ENCODE peak calls at places on chromosomes 7 and 10, in four cellular contexts. K is activated CD8-positive, alpha-beta memory T cell treated with anti-CD3 and anti-CD28 coated beads for 1 hour; G is naive thymus-derived CD4-positive, alpha-beta T cell; V is mucosa of descending colon. Y is an unnamed sample.

GRCh38 chr10:71309919-71310318 is 9.1 kb upstream of the SLC29A3 start:
- DNase-seq in K (no peak), G (no peak), V (no peak), Y (no peak)

GRCh38 chr10:96995851-96996250 is 163.8 kb downstream of the LCOR start:
- DNase-seq in K (no peak), G (no peak), V (no peak), Y (no peak)

GRCh38 chr7:36448781-36449379 is 59.2 kb downstream of the ANLN start:
- DNase-seq in K (no peak), G (no peak), V (no peak), Y (no peak)

GRCh38 chr10:16941865-16942264 is 124.6 kb upstream of the RSU1 start:
- DNase-seq in K (no peak), G (no peak), V (no peak), Y (no peak)

GRCh38 chr7:98194672-98195457 is 16.4 kb upstream of the BHLHA15 start:
- DNase-seq in K (no peak), G (no peak), V (no peak), Y (no peak)

GRCh38 chr7:50303894-50304157 is 690 bp upstream of the IKZF1 start:
- DNase-seq in K (no peak), G (no peak), V (no peak), Y (no peak)

GRCh38 chr10:79054203-79055099 is 14.3 kb upstream of the ZMIZ1 start:
- DNase-seq in K (no peak), G (no peak), V (peak), Y (peak)

GRCh38 chr7:29189743-29190201 is 4.8 kb upstream of the CHN2 start:
- DNase-seq in K (no peak), G (peak), V (peak), Y (peak)

GRCh38 chr7:73351447-73352167 is 23.6 kb downstream of the FKBP6 start:
- DNase-seq in K (no peak), G (no peak), V (no peak), Y (no peak)

GRCh38 chr10:20963056-20963455 is 65.9 kb upstream of the NEBL start:
- DNase-seq in K (no peak), G (no peak), V (no peak), Y (no peak)

GRCh38 chr10:133249094-133249780 is 11.6 kb downstream of the VENTX start:
- DNase-seq in K (no peak), G (no peak), V (no peak), Y (no peak)

GRCh38 chr7:108598858-108599257 is 29.2 kb downstream of the DNAJB9 start:
- DNase-seq in K (no peak), G (no peak), V (no peak), Y (no peak)

GRCh38 chr10:21292763-21293517 is 232.5 kb downstream of the SKIDA1 start:
- DNase-seq in K (no peak), G (no peak), V (no peak), Y (peak)

GRCh38 chr7:155751409-155751808 is 60.9 kb downstream of the SHH start:
- DNase-seq in K (no peak), G (no peak), V (no peak), Y (no peak)

GRCh38 chr7:100017300-100017699 is 1.9 kb downstream of the ZKSCAN1 start:
- DNase-seq in K (no peak), G (no peak), V (peak), Y (peak)

GRCh38 chr10:88019753-88020152 is 156.3 kb downstream of the PTEN start:
- DNase-seq in K (no peak), G (no peak), V (no peak), Y (no peak)

GRCh38 chr7:88278881-88279280 is 27.8 kb downstream of the STEAP4 start:
- DNase-seq in K (no peak), G (no peak), V (no peak), Y (no peak)

GRCh38 chr7:30994206-30995100 is 30.7 kb downstream of the GHRHR start:
- DNase-seq in K (no peak), G (no peak), V (no peak), Y (no peak)

GRCh38 chr10:13928362-13928921 is 341.7 kb downstream of the PRPF18 start:
- DNase-seq in K (no peak), G (no peak), V (no peak), Y (no peak)

GRCh38 chr7:117659453-117660086 is 179.7 kb downstream of the CFTR start:
- DNase-seq in K (no peak), G (no peak), V (no peak), Y (no peak)

GRCh38 chr7:152093717-152094116 is 68.2 kb downstream of the GALNT11 start:
- DNase-seq in K (no peak), G (no peak), V (no peak), Y (no peak)

GRCh38 chr7:25124485-25125136 is 449 bp downstream of the CYCS start:
- DNase-seq in K (no peak), G (no peak), V (peak), Y (peak)

GRCh38 chr10:5283305-5284158 is 81.2 kb upstream of the UCN3 start:
- DNase-seq in K (no peak), G (peak), V (peak), Y (peak)

GRCh38 chr7:147053761-147054160 is 937.2 kb downstream of the CNTNAP2 start:
- DNase-seq in K (no peak), G (no peak), V (no peak), Y (no peak)

GRCh38 chr10:34761443-34761842 is 53.7 kb downstream of the PARD3 start:
- DNase-seq in K (no peak), G (no peak), V (no peak), Y (no peak)

GRCh38 chr7:20647908-20648776 is 32.7 kb downstream of the ABCB5 start:
- DNase-seq in K (no peak), G (no peak), V (no peak), Y (no peak)

GRCh38 chr10:103933557-103934121 is 15.7 kb upstream of the STN1 start:
- DNase-seq in K (no peak), G (no peak), V (no peak), Y (peak)

GRCh38 chr7:36283711-36284130 is 105.9 kb upstream of the ANLN start:
- DNase-seq in K (no peak), G (no peak), V (peak), Y (peak)

GRCh38 chr7:116786791-116787443 is 75.5 kb upstream of the CAPZA2 start:
- DNase-seq in K (no peak), G (no peak), V (no peak), Y (no peak)

Y was measured in body of pancreas.